ENCODE peak calls at places on chromosomes 12 and 14, in six cellular contexts. S is transverse colon, A is esophagus squamous epithelium, C is ovary, R is heart left ventricle, Y is sigmoid colon. W is an unnamed sample.

GRCh38 chr12:109927622-109928021 is 27.5 kb downstream of the TCHP start:
- DNase-seq in C (no peak), R (no peak), S (peak; percentile 47), Y (no peak), A (no peak), W (no peak)

GRCh38 chr12:110741795-110742717 is 635 bp downstream of the PPP1CC start:
- DNase-seq in S (peak; percentile 39), R (no peak), A (no peak), Y (peak; percentile 75), C (no peak), W (peak; percentile 69)

GRCh38 chr14:86405250-86405649 is 875.3 kb downstream of the FLRT2 start:
- DNase-seq in A (no peak), R (no peak), C (no peak), Y (no peak), S (no peak), W (no peak)

GRCh38 chr14:50064993-50065392 is 51.4 kb downstream of the VCPKMT start:
- DNase-seq in Y (no peak), A (no peak), R (no peak), S (peak; percentile 68), C (no peak), W (no peak)

GRCh38 chr14:91245029-91245428 is 525 bp upstream of the GPR68 start:
- DNase-seq in R (no peak), A (no peak), Y (no peak), C (no peak), S (peak; percentile 48), W (no peak)

GRCh38 chr12:3083949-3084348 is 6.8 kb downstream of the TSPAN9 start:
- DNase-seq in S (no peak), Y (no peak), C (no peak), A (no peak), R (peak; percentile 60), W (no peak)

GRCh38 chr12:126483145-126484068 is 1418.2 kb downstream of the AACS start:
- DNase-seq in S (no peak), A (no peak), R (no peak), C (no peak), Y (peak; percentile 74), W (no peak)

GRCh38 chr14:50363734-50364113 is 33.0 kb downstream of the CDKL1 start:
- DNase-seq in R (no peak), Y (no peak), A (no peak), C (no peak), S (peak; percentile 48), W (no peak)

GRCh38 chr12:49496417-49497360 is 42.1 kb upstream of the KCNH3 start:
- DNase-seq in A (no peak), C (no peak), Y (no peak), R (no peak), S (no peak), W (no peak)

GRCh38 chr14:38255673-38256357 is at the start of gene CLEC14A:
- DNase-seq in S (no peak), A (no peak), C (peak; percentile 39), Y (no peak), R (peak; percentile 89), W (peak; percentile 62)

GRCh38 chr12:116368196-116369194 is 91.0 kb upstream of the MED13L start:
- DNase-seq in S (peak; percentile 54), A (no peak), C (no peak), Y (no peak), R (no peak), W (peak; percentile 70)

GRCh38 chr12:15861404-15861803 is 20.8 kb upstream of the STRAP start:
- DNase-seq in R (no peak), C (no peak), S (no peak), A (no peak), Y (no peak), W (no peak)

GRCh38 chr14:72610096-72610830 is 283.6 kb downstream of the DPF3 start:
- DNase-seq in R (no peak), C (no peak), S (no peak), A (no peak), Y (no peak), W (no peak)

GRCh38 chr14:88044782-88045446 is 40.0 kb downstream of the GPR65 start:
- DNase-seq in C (no peak), A (no peak), R (no peak), Y (no peak), S (no peak), W (no peak)

GRCh38 chr12:104823985-104824441 is 134.1 kb downstream of the SLC41A2 start:
- DNase-seq in A (no peak), C (no peak), R (no peak), Y (no peak), S (no peak), W (peak; percentile 28)

DNA sequence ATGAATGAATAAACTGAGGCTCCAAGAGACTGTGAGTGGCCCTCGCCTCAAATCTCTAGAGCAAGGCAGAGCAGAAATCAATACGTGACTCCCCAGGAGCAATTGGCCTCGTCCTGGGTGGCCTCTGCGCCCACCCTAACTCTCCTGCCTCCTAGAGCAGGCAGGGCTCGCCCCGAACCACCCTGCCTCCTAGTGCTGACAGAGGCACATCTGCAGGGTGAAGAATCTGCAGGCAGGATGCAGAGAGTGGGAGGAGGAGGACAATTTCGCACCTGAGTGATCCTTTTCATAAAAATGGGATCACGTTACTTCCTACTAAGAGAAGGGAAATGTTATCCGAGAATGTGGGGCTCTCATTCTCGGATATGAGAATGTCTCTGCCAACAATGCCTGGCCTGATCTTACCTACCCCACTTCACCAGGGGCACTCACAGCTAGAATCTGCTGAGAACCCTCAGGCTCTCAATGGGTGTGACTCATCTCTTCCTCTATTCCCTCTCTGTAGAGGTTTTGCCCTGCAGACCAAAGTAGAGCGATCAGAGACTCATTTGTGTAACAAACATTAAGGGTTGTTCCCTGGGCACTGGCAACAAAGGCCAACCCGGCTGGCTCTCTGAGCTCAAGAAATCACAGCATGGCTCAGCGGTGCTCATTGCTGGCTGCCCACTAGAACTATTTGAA is 61.7 kb upstream of the BCL2L14 start:
- DNase-seq in Y (no peak), R (no peak), S (no peak), A (no peak), C (no peak), W (no peak)
- TF ChIP-seq CTCF in Y (no peak), R (no peak), S (no peak), A (no peak), C (no peak), W (no peak)

DNA sequence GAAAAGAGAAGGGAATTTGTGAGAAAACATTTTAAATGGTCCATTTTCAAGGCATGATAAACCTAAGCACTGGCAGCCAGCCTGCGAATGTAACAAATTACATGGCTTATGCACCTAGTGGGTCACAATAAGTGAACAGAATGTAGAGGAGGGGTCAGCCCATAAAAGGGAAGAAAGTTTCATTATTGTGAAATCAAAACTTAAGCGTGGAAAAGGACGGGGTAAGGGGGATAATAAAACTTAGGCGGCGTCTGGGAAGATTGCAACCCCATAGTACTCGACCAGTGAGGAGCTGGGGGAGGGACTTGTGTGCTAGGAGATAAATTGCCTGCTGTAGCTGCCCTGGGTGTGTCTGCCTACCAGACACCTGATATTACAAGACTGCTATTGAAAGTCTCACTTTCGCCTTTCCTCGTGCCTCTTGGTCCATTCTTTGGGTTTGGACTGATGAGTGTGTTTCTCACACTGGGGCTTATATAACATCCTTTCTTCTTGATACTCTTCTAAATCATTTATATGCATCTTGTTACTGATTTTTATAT is 40.6 kb downstream of the ZDHHC17 start:
- DNase-seq in A (no peak), Y (no peak), C (no peak), R (no peak), S (peak; percentile 56), W (no peak)
- H3K36me3 ChIP-seq in A (peaks cover 65% of the 10 kb centered on the region), Y (peaks cover 24% of the 10 kb centered on the region), C (no peaks in the 10 kb centered on the region), R (no peaks in the 10 kb centered on the region), S (no peaks in the 10 kb centered on the region), W (no peaks in the 10 kb centered on the region)

GRCh38 chr12:47205532-47206449 is 126.0 kb upstream of the AMIGO2 start:
- DNase-seq in S (no peak), Y (no peak), A (no peak), C (no peak), R (no peak), W (no peak)
- TF ChIP-seq POLR2A in S (no peak), Y (no peak), A (no peak), C (no peak), R (no peak), W (no peak)

GRCh38 chr14:52923902-52924575 is 26.8 kb downstream of the FERMT2 start:
- DNase-seq in Y (no peak), C (no peak), R (no peak), S (no peak), A (no peak), W (no peak)
- TF ChIP-seq CTCF in Y (peak; percentile 8), C (no peak), R (no peak), S (peak; percentile 6), A (no peak), W (peak; percentile 31)

GRCh38 chr12:1948883-1949282 is 30.4 kb upstream of the CACNA2D4 start:
- DNase-seq in Y (no peak), C (no peak), R (no peak), A (no peak), S (no peak), W (no peak)
- H3K36me3 ChIP-seq in Y (peaks cover 53% of the 10 kb centered on the region), C (no peaks in the 10 kb centered on the region), R (no peaks in the 10 kb centered on the region), A (peaks cover 83% of the 10 kb centered on the region), S (peaks cover 2% of the 10 kb centered on the region), W (no peaks in the 10 kb centered on the region)

DNA sequence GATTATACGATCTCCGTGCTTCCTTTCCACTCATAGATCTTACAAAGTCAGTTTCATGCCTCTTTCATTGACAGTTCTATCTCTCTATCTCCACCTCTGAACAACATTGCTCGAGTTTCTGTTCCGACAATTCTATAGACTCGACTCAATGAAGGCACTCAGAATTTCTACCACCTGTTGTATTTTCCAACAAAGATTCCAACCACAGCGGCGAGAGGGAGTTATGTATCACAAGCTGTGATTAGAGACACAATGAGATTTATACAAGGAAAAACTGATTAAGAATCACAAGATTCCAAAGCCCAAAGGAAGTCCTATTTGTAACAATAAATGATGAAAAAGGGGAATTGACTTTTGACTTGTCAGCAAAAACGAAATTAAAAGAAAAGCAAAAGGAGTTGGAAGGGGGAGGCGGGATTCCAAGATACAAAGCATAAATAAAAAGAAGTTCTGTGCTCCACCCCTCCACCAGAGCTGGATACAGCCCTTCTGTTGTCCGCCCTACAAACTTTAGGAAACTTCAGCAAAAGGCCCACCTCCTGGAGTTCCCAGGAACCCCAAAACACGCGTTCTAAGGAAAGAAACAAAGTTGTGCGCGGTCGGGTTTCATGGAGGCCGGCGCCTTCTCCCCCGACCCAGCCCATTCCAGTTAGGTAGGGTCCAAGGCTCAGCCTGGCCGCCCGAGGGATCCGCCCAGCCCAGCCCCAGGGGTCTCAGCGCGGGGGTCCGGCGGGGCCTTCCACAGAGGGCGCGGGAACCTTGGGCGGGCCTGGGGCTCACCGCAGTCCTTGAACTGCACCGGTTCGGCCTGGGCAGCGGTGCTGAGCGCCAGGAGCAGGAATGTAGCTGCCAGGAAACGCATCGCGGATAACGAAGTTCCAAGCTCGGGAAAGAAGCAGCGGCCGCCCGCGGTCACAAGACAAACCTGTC is at the start of gene NPC2:
- DNase-seq in C (no peak), R (no peak), A (no peak), Y (no peak), S (no peak), W (no peak)
- TF ChIP-seq POLR2A in C (peak; percentile 62), R (no peak), A (no peak), Y (peak; percentile 55), S (peak; percentile 81), W (peak; percentile 74)

DNA sequence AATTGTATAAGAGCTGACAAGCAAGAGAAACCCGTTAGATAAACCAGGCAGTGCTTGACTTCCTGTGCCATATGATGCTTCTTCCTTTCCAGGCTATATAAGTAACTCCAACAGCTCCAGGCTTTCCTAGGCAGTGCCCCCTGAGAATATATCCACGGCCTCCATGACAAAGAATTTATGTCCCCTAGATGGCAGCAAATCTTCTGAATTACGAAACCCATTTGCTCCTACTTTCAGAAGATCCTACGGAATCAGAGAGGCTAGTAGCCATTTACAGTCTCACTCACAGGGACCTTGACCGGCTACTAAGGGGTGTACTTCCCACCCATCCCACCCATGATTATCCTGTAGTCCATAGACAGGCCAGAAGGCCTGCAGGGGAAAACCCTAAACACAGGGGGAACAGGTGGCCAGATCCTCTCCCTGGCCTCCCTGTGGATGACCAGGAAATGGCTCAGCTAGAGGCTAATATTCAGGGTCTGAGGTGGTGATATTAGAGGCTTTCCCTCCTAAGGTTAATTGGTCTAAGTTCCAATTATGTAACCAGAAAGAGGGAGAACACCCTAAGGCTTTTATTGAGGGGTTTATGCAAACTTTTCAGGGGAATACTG is 77.2 kb upstream of the DCD start:
- DNase-seq in A (no peak), C (no peak), S (no peak), Y (no peak), R (no peak), W (no peak)
- TF ChIP-seq CTCF in A (no peak), C (no peak), S (no peak), Y (no peak), R (no peak), W (peak; percentile 45)

W was measured in right lobe of liver.